ENCODE peak calls at places on chromosomes 6 and 20, in eight cellular contexts. One of them, this sample, is unnamed.

GRCh38 chr20:51227744-51228143 is 204.8 kb upstream of the KCNG1 start:
- DNase-seq in GM23248: no peak
- DNase-seq in OCI-LY7: no peak
- DNase-seq in PC-3: no peak
- DNase-seq in A549: no peak
- DNase-seq in fibroblast of lung: no peak
- DNase-seq in neuronal stem cell: no peak
- DNase-seq in mammary epithelial cell: no peak
- DNase-seq in this sample: no peak

GRCh38 chr6:166937716-166938115 is 18.6 kb downstream of the RNASET2 start:
- DNase-seq in mammary epithelial cell: no peak
- DNase-seq in fibroblast of lung: no peak
- DNase-seq in PC-3: no peak
- DNase-seq in OCI-LY7: no peak
- DNase-seq in neuronal stem cell: no peak
- DNase-seq in GM23248: no peak
- DNase-seq in A549: no peak
- DNase-seq in this sample: no peak

GRCh38 chr6:42727084-42727601 is 4.7 kb upstream of the PRPH2 start:
- DNase-seq in GM23248: peak
- DNase-seq in neuronal stem cell: no peak
- DNase-seq in mammary epithelial cell: no peak
- DNase-seq in OCI-LY7: no peak
- DNase-seq in PC-3: no peak
- DNase-seq in fibroblast of lung: peak
- DNase-seq in A549: no peak
- DNase-seq in this sample: no peak

GRCh38 chr6:116764557-116764960 is 960 bp downstream of the FAM162B start:
- DNase-seq in mammary epithelial cell: no peak
- DNase-seq in OCI-LY7: no peak
- DNase-seq in PC-3: no peak
- DNase-seq in GM23248: no peak
- DNase-seq in neuronal stem cell: peak
- DNase-seq in A549: no peak
- DNase-seq in fibroblast of lung: no peak
- DNase-seq in this sample: peak

GRCh38 chr6:92122746-92123145 is 1296.6 kb downstream of the EPHA7 start:
- DNase-seq in neuronal stem cell: no peak
- DNase-seq in mammary epithelial cell: no peak
- DNase-seq in fibroblast of lung: no peak
- DNase-seq in A549: no peak
- DNase-seq in PC-3: peak
- DNase-seq in OCI-LY7: peak
- DNase-seq in GM23248: no peak
- DNase-seq in this sample: peak

GRCh38 chr20:57772349-57772964 is 62.6 kb upstream of the PMEPA1 start:
- DNase-seq in GM23248: peak
- DNase-seq in A549: peak
- DNase-seq in OCI-LY7: no peak
- DNase-seq in mammary epithelial cell: peak
- DNase-seq in fibroblast of lung: peak
- DNase-seq in PC-3: peak
- DNase-seq in neuronal stem cell: no peak
- DNase-seq in this sample: no peak

GRCh38 chr6:43927525-43928210 is 157.7 kb downstream of the VEGFA start:
- DNase-seq in GM23248: no peak
- DNase-seq in neuronal stem cell: no peak
- DNase-seq in OCI-LY7: no peak
- DNase-seq in mammary epithelial cell: peak
- DNase-seq in fibroblast of lung: no peak
- DNase-seq in PC-3: peak
- DNase-seq in A549: no peak
- DNase-seq in this sample: no peak

GRCh38 chr6:90103056-90103793 is 193.4 kb downstream of the BACH2 start:
- DNase-seq in GM23248: no peak
- DNase-seq in fibroblast of lung: peak
- DNase-seq in neuronal stem cell: no peak
- DNase-seq in mammary epithelial cell: no peak
- DNase-seq in PC-3: peak
- DNase-seq in A549: no peak
- DNase-seq in OCI-LY7: no peak
- DNase-seq in this sample: no peak

GRCh38 chr6:11085758-11086435 is 7.7 kb upstream of the SMIM13 start:
- DNase-seq in fibroblast of lung: peak
- DNase-seq in neuronal stem cell: no peak
- DNase-seq in mammary epithelial cell: no peak
- DNase-seq in OCI-LY7: no peak
- DNase-seq in GM23248: peak
- DNase-seq in A549: no peak
- DNase-seq in PC-3: no peak
- DNase-seq in this sample: no peak

GRCh38 chr6:11083956-11084355 is 9.7 kb upstream of the SMIM13 start:
- DNase-seq in PC-3: no peak
- DNase-seq in OCI-LY7: no peak
- DNase-seq in fibroblast of lung: no peak
- DNase-seq in neuronal stem cell: no peak
- DNase-seq in A549: no peak
- DNase-seq in GM23248: no peak
- DNase-seq in mammary epithelial cell: no peak
- DNase-seq in this sample: no peak

GRCh38 chr6:11078266-11078665 is 15.4 kb upstream of the SMIM13 start:
- DNase-seq in PC-3: no peak
- DNase-seq in mammary epithelial cell: no peak
- DNase-seq in neuronal stem cell: no peak
- DNase-seq in OCI-LY7: no peak
- DNase-seq in A549: no peak
- DNase-seq in GM23248: no peak
- DNase-seq in fibroblast of lung: no peak
- DNase-seq in this sample: no peak

GRCh38 chr6:11080296-11080695 is 13.3 kb upstream of the SMIM13 start:
- DNase-seq in PC-3: no peak
- DNase-seq in GM23248: no peak
- DNase-seq in neuronal stem cell: no peak
- DNase-seq in A549: no peak
- DNase-seq in mammary epithelial cell: no peak
- DNase-seq in OCI-LY7: no peak
- DNase-seq in fibroblast of lung: no peak
- DNase-seq in this sample: no peak

GRCh38 chr6:11083491-11083890 is 10.1 kb upstream of the SMIM13 start:
- DNase-seq in GM23248: peak
- DNase-seq in fibroblast of lung: peak
- DNase-seq in mammary epithelial cell: peak
- DNase-seq in neuronal stem cell: no peak
- DNase-seq in PC-3: peak
- DNase-seq in A549: no peak
- DNase-seq in OCI-LY7: no peak
- DNase-seq in this sample: no peak
- H3K27ac ChIP-seq in GM23248: no peak
- H3K27ac ChIP-seq in fibroblast of lung: no peak
- H3K27ac ChIP-seq in mammary epithelial cell: no peak
- H3K27ac ChIP-seq in neuronal stem cell: no peak
- H3K27ac ChIP-seq in PC-3: peak
- H3K27ac ChIP-seq in A549: no peak
- H3K27ac ChIP-seq in OCI-LY7: no peak
- H3K27ac ChIP-seq in this sample: no peak

DNA sequence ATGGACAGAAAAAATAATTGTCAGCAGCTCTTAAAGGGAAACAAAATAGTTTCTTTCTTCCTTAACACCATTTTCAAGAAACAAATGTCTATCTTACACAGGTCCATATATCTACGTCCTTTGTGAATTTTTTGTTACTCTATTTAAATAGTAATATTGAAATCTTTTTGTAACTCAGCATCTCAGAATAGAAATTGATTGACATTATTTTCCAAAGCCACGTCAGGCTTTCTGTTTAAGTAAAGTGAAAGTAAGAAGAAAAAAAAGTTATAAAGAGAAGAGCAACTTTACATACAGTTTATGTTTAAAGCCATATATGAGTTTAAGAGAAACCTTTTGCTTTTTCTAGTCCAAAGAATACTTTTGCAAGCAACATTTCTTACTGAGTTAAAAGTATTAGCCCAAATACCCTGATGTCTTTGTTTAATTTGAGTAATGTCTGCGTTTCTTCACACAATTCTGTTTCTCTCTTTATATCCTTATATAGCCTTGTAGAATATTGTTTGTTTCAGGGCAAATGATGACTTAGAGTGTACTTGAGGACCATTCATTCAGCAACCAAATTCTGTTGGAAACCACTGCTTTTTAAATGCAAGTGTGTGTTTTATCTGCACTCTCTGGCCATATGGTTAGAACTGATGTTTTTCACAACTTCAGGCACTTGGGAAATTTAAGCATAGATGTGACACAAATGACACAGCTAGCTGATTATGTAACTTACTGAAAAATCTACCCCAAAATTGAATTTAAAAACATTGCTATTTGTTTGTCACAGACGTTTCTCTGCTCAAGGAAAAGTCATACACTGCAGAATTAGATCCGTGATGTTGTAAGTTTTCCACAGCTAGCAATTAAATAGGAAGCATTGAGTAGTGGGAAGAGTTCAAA is 402.6 kb upstream of the SOX4 start:
- DNase-seq in neuronal stem cell: no peak
- DNase-seq in fibroblast of lung: no peak
- DNase-seq in PC-3: no peak
- DNase-seq in GM23248: peak
- DNase-seq in mammary epithelial cell: no peak
- DNase-seq in A549: no peak
- DNase-seq in OCI-LY7: no peak
- DNase-seq in this sample: no peak
- H3K4me2 ChIP-seq in neuronal stem cell: no peak
- H3K4me2 ChIP-seq in fibroblast of lung: peak
- H3K4me2 ChIP-seq in PC-3: no peak
- H3K4me2 ChIP-seq in GM23248: peak
- H3K4me2 ChIP-seq in mammary epithelial cell: no peak
- H3K4me2 ChIP-seq in A549: no peak
- H3K4me2 ChIP-seq in OCI-LY7: no peak
- H3K4me2 ChIP-seq in this sample: peak

GRCh38 chr20:47281376-47281775 is 75.1 kb downstream of the ZMYND8 start:
- DNase-seq in mammary epithelial cell: no peak
- DNase-seq in A549: no peak
- DNase-seq in fibroblast of lung: no peak
- DNase-seq in neuronal stem cell: no peak
- DNase-seq in PC-3: no peak
- DNase-seq in OCI-LY7: no peak
- DNase-seq in GM23248: no peak
- DNase-seq in this sample: no peak
- H3K27ac ChIP-seq in mammary epithelial cell: no peak
- H3K27ac ChIP-seq in A549: peak
- H3K27ac ChIP-seq in fibroblast of lung: no peak
- H3K27ac ChIP-seq in neuronal stem cell: no peak
- H3K27ac ChIP-seq in PC-3: no peak
- H3K27ac ChIP-seq in OCI-LY7: no peak
- H3K27ac ChIP-seq in GM23248: no peak
- H3K27ac ChIP-seq in this sample: no peak

GRCh38 chr6:25068866-25069265 is 133.1 kb upstream of the RIPOR2 start:
- DNase-seq in OCI-LY7: no peak
- DNase-seq in GM23248: no peak
- DNase-seq in PC-3: no peak
- DNase-seq in neuronal stem cell: no peak
- DNase-seq in A549: no peak
- DNase-seq in fibroblast of lung: no peak
- DNase-seq in mammary epithelial cell: no peak
- DNase-seq in this sample: no peak

GRCh38 chr6:25066593-25066992 is 130.8 kb upstream of the RIPOR2 start:
- DNase-seq in GM23248: no peak
- DNase-seq in PC-3: no peak
- DNase-seq in A549: no peak
- DNase-seq in mammary epithelial cell: no peak
- DNase-seq in neuronal stem cell: no peak
- DNase-seq in OCI-LY7: no peak
- DNase-seq in fibroblast of lung: peak
- DNase-seq in this sample: no peak

GRCh38 chr6:25070547-25071366 is 135.0 kb upstream of the RIPOR2 start:
- DNase-seq in fibroblast of lung: peak
- DNase-seq in A549: peak
- DNase-seq in GM23248: peak
- DNase-seq in neuronal stem cell: peak
- DNase-seq in mammary epithelial cell: peak
- DNase-seq in PC-3: peak
- DNase-seq in OCI-LY7: peak
- DNase-seq in this sample: peak
- H3K4me2 ChIP-seq in fibroblast of lung: no peak
- H3K4me2 ChIP-seq in A549: no peak
- H3K4me2 ChIP-seq in GM23248: no peak
- H3K4me2 ChIP-seq in neuronal stem cell: no peak
- H3K4me2 ChIP-seq in mammary epithelial cell: peak
- H3K4me2 ChIP-seq in PC-3: peak
- H3K4me2 ChIP-seq in OCI-LY7: peak
- H3K4me2 ChIP-seq in this sample: peak

This sample was measured in hepatocyte.